ENCODE peak calls at places on chromosomes 4 and X, in nine cellular contexts. One of them, this sample, is unnamed.

GRCh38 chr4:91936301-91936700 is 367.5 kb upstream of the GRID2 start:
- DNase-seq in hepatocyte: peak; percentile 49
- DNase-seq in CD8-positive, alpha-beta memory T cell: no peak
- DNase-seq in left ventricle myocardium inferior: no peak
- DNase-seq in colonic mucosa: no peak
- DNase-seq in A549: no peak
- DNase-seq in body of pancreas: no peak
- DNase-seq in IMR-90: peak; percentile 6
- DNase-seq in lower lobe of right lung: no peak
- DNase-seq in this sample: no peak

GRCh38 chr4:40164459-40164858 is 32.4 kb upstream of the RHOH start:
- DNase-seq in lower lobe of right lung: no peak
- DNase-seq in hepatocyte: no peak
- DNase-seq in body of pancreas: no peak
- DNase-seq in left ventricle myocardium inferior: no peak
- DNase-seq in CD8-positive, alpha-beta memory T cell: no peak
- DNase-seq in A549: no peak
- DNase-seq in IMR-90: no peak
- DNase-seq in colonic mucosa: no peak
- DNase-seq in this sample: no peak

GRCh38 chr4:2781911-2782310 is 11.0 kb upstream of the SH3BP2 start:
- DNase-seq in colonic mucosa: no peak
- DNase-seq in lower lobe of right lung: peak; percentile 4
- DNase-seq in IMR-90: no peak
- DNase-seq in left ventricle myocardium inferior: no peak
- DNase-seq in body of pancreas: peak; percentile 5
- DNase-seq in CD8-positive, alpha-beta memory T cell: no peak
- DNase-seq in hepatocyte: no peak
- DNase-seq in A549: no peak
- DNase-seq in this sample: peak; percentile 13

GRCh38 chr4:15562623-15563022 is 92.5 kb downstream of the FBXL5 start:
- DNase-seq in hepatocyte: no peak
- DNase-seq in A549: no peak
- DNase-seq in colonic mucosa: no peak
- DNase-seq in CD8-positive, alpha-beta memory T cell: no peak
- DNase-seq in left ventricle myocardium inferior: no peak
- DNase-seq in body of pancreas: no peak
- DNase-seq in lower lobe of right lung: no peak
- DNase-seq in IMR-90: no peak
- DNase-seq in this sample: no peak

GRCh38 chr4:139556735-139557505 is 901 bp upstream of the SETD7 start:
- DNase-seq in IMR-90: no peak
- DNase-seq in body of pancreas: peak; percentile 65
- DNase-seq in lower lobe of right lung: peak; percentile 80
- DNase-seq in CD8-positive, alpha-beta memory T cell: peak; percentile 52
- DNase-seq in colonic mucosa: peak; percentile 79
- DNase-seq in hepatocyte: peak; percentile 67
- DNase-seq in A549: peak; percentile 64
- DNase-seq in left ventricle myocardium inferior: peak; percentile 50
- DNase-seq in this sample: peak; percentile 86

GRCh38 chr4:43886196-43886595 is 562.4 kb downstream of the KCTD8 start:
- DNase-seq in body of pancreas: no peak
- DNase-seq in hepatocyte: no peak
- DNase-seq in A549: no peak
- DNase-seq in left ventricle myocardium inferior: no peak
- DNase-seq in lower lobe of right lung: no peak
- DNase-seq in CD8-positive, alpha-beta memory T cell: no peak
- DNase-seq in colonic mucosa: no peak
- DNase-seq in IMR-90: no peak
- DNase-seq in this sample: no peak

GRCh38 chrX:100975212-100975611 is 5.7 kb downstream of the ARL13A start:
- DNase-seq in left ventricle myocardium inferior: no peak
- DNase-seq in hepatocyte: no peak
- DNase-seq in IMR-90: peak; percentile 60
- DNase-seq in lower lobe of right lung: no peak
- DNase-seq in A549: no peak
- DNase-seq in CD8-positive, alpha-beta memory T cell: no peak
- DNase-seq in colonic mucosa: no peak
- DNase-seq in body of pancreas: no peak
- DNase-seq in this sample: no peak

GRCh38 chr4:184386271-184386781 is 88.0 kb downstream of the IRF2 start:
- DNase-seq in colonic mucosa: peak; percentile 85
- DNase-seq in hepatocyte: peak; percentile 69
- DNase-seq in IMR-90: no peak
- DNase-seq in A549: no peak
- DNase-seq in body of pancreas: no peak
- DNase-seq in lower lobe of right lung: no peak
- DNase-seq in left ventricle myocardium inferior: peak; percentile 57
- DNase-seq in CD8-positive, alpha-beta memory T cell: no peak
- DNase-seq in this sample: no peak

GRCh38 chrX:109622270-109622669 is 2.7 kb downstream of the KCNE5 start:
- DNase-seq in IMR-90: no peak
- DNase-seq in A549: no peak
- DNase-seq in body of pancreas: no peak
- DNase-seq in left ventricle myocardium inferior: peak; percentile 31
- DNase-seq in lower lobe of right lung: no peak
- DNase-seq in CD8-positive, alpha-beta memory T cell: no peak
- DNase-seq in hepatocyte: no peak
- DNase-seq in colonic mucosa: no peak
- DNase-seq in this sample: no peak

GRCh38 chrX:112473654-112474053 is 206.1 kb downstream of the LHFPL1 start:
- DNase-seq in CD8-positive, alpha-beta memory T cell: no peak
- DNase-seq in A549: no peak
- DNase-seq in hepatocyte: no peak
- DNase-seq in colonic mucosa: no peak
- DNase-seq in IMR-90: no peak
- DNase-seq in left ventricle myocardium inferior: no peak
- DNase-seq in body of pancreas: no peak
- DNase-seq in lower lobe of right lung: no peak
- DNase-seq in this sample: no peak

GRCh38 chrX:39327255-39327654 is 526.0 kb downstream of the MID1IP1 start:
- DNase-seq in CD8-positive, alpha-beta memory T cell: no peak
- DNase-seq in left ventricle myocardium inferior: no peak
- DNase-seq in colonic mucosa: no peak
- DNase-seq in lower lobe of right lung: no peak
- DNase-seq in IMR-90: no peak
- DNase-seq in A549: no peak
- DNase-seq in hepatocyte: no peak
- DNase-seq in body of pancreas: no peak
- DNase-seq in this sample: no peak

GRCh38 chr4:147513051-147513450 is 32.2 kb downstream of the EDNRA start:
- DNase-seq in body of pancreas: no peak
- DNase-seq in hepatocyte: no peak
- DNase-seq in CD8-positive, alpha-beta memory T cell: no peak
- DNase-seq in left ventricle myocardium inferior: no peak
- DNase-seq in IMR-90: no peak
- DNase-seq in lower lobe of right lung: no peak
- DNase-seq in colonic mucosa: no peak
- DNase-seq in A549: no peak
- DNase-seq in this sample: no peak

GRCh38 chrX:19990225-19990518 is 689 bp downstream of the BCLAF3 start:
- DNase-seq in hepatocyte: no peak
- DNase-seq in body of pancreas: no peak
- DNase-seq in IMR-90: no peak
- DNase-seq in A549: no peak
- DNase-seq in left ventricle myocardium inferior: no peak
- DNase-seq in CD8-positive, alpha-beta memory T cell: no peak
- DNase-seq in lower lobe of right lung: no peak
- DNase-seq in colonic mucosa: peak; percentile 27
- DNase-seq in this sample: no peak

GRCh38 chrX:2609431-2610238 is 81.5 kb upstream of the CD99 start:
- DNase-seq in left ventricle myocardium inferior: no peak
- DNase-seq in lower lobe of right lung: no peak
- DNase-seq in body of pancreas: no peak
- DNase-seq in CD8-positive, alpha-beta memory T cell: no peak
- DNase-seq in IMR-90: peak; percentile 17
- DNase-seq in hepatocyte: no peak
- DNase-seq in A549: no peak
- DNase-seq in colonic mucosa: peak; percentile 36
- DNase-seq in this sample: no peak

GRCh38 chrX:13164611-13165010 is 120.2 kb upstream of the FAM9C start:
- DNase-seq in body of pancreas: no peak
- DNase-seq in A549: no peak
- DNase-seq in colonic mucosa: no peak
- DNase-seq in lower lobe of right lung: no peak
- DNase-seq in left ventricle myocardium inferior: no peak
- DNase-seq in CD8-positive, alpha-beta memory T cell: no peak
- DNase-seq in IMR-90: no peak
- DNase-seq in hepatocyte: no peak
- DNase-seq in this sample: no peak

GRCh38 chr4:80566203-80566872 is 230.8 kb downstream of the CFAP299 start:
- DNase-seq in left ventricle myocardium inferior: no peak
- DNase-seq in lower lobe of right lung: no peak
- DNase-seq in IMR-90: no peak
- DNase-seq in colonic mucosa: no peak
- DNase-seq in CD8-positive, alpha-beta memory T cell: no peak
- DNase-seq in A549: no peak
- DNase-seq in body of pancreas: no peak
- DNase-seq in hepatocyte: no peak
- DNase-seq in this sample: no peak

GRCh38 chrX:155266446-155266845 is 2.2 kb upstream of the RAB39B start:
- DNase-seq in left ventricle myocardium inferior: no peak
- DNase-seq in hepatocyte: no peak
- DNase-seq in colonic mucosa: no peak
- DNase-seq in lower lobe of right lung: no peak
- DNase-seq in A549: no peak
- DNase-seq in CD8-positive, alpha-beta memory T cell: no peak
- DNase-seq in body of pancreas: no peak
- DNase-seq in IMR-90: no peak
- DNase-seq in this sample: no peak
- H3K4me1 ChIP-seq in left ventricle myocardium inferior: peaks cover 7% of the 10 kb centered on the region
- H3K4me1 ChIP-seq in hepatocyte: no peaks in the 10 kb centered on the region
- H3K4me1 ChIP-seq in colonic mucosa: no peaks in the 10 kb centered on the region
- H3K4me1 ChIP-seq in lower lobe of right lung: no peaks in the 10 kb centered on the region
- H3K4me1 ChIP-seq in A549: peaks cover 3% of the 10 kb centered on the region
- H3K4me1 ChIP-seq in CD8-positive, alpha-beta memory T cell: peaks cover 6% of the 10 kb centered on the region
- H3K4me1 ChIP-seq in body of pancreas: peaks cover 7% of the 10 kb centered on the region
- H3K4me1 ChIP-seq in IMR-90: no peaks in the 10 kb centered on the region
- H3K4me1 ChIP-seq in this sample: no peaks in the 10 kb centered on the region

GRCh38 chr4:144584428-144584827 is 61.5 kb upstream of the HHIP start:
- DNase-seq in lower lobe of right lung: no peak
- DNase-seq in hepatocyte: no peak
- DNase-seq in IMR-90: no peak
- DNase-seq in body of pancreas: no peak
- DNase-seq in CD8-positive, alpha-beta memory T cell: no peak
- DNase-seq in left ventricle myocardium inferior: no peak
- DNase-seq in A549: no peak
- DNase-seq in colonic mucosa: no peak
- DNase-seq in this sample: no peak

GRCh38 chr4:144580421-144580820 is 65.5 kb upstream of the HHIP start:
- DNase-seq in IMR-90: no peak
- DNase-seq in lower lobe of right lung: no peak
- DNase-seq in hepatocyte: no peak
- DNase-seq in CD8-positive, alpha-beta memory T cell: no peak
- DNase-seq in A549: no peak
- DNase-seq in left ventricle myocardium inferior: no peak
- DNase-seq in colonic mucosa: no peak
- DNase-seq in body of pancreas: no peak
- DNase-seq in this sample: no peak

GRCh38 chr4:144583658-144584057 is 62.3 kb upstream of the HHIP start:
- DNase-seq in A549: peak; percentile 73
- DNase-seq in hepatocyte: no peak
- DNase-seq in CD8-positive, alpha-beta memory T cell: no peak
- DNase-seq in left ventricle myocardium inferior: no peak
- DNase-seq in body of pancreas: no peak
- DNase-seq in lower lobe of right lung: no peak
- DNase-seq in IMR-90: peak; percentile 47
- DNase-seq in colonic mucosa: no peak
- DNase-seq in this sample: no peak

GRCh38 chr4:144582105-144582850 is 63.7 kb upstream of the HHIP start:
- DNase-seq in A549: peak; percentile 61
- DNase-seq in body of pancreas: no peak
- DNase-seq in hepatocyte: no peak
- DNase-seq in IMR-90: peak; percentile 45
- DNase-seq in CD8-positive, alpha-beta memory T cell: no peak
- DNase-seq in lower lobe of right lung: no peak
- DNase-seq in colonic mucosa: no peak
- DNase-seq in left ventricle myocardium inferior: no peak
- DNase-seq in this sample: no peak

DNA sequence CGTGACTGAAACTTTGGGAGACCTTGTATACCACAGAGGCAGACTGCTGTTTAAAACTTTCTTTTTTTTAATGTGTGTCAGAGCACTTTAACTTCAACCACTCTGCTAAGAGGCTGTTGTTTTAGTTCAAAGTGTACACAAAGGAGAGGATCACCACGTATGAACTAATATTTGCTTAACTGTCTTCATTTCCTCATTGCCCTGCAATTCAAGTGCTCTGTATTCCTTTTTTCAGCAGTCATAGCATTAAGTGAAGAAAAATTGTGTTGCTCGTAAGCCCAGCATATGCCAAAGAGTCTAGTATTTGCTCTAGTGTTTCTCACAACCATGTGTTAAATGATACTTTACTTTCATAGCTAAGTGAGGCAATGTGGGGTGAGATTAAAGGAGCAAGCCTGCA is 63.0 kb upstream of the HHIP start:
- DNase-seq in hepatocyte: peak; percentile 12
- DNase-seq in lower lobe of right lung: no peak
- DNase-seq in left ventricle myocardium inferior: no peak
- DNase-seq in body of pancreas: no peak
- DNase-seq in A549: peak; percentile 81
- DNase-seq in IMR-90: peak; percentile 28
- DNase-seq in colonic mucosa: no peak
- DNase-seq in CD8-positive, alpha-beta memory T cell: no peak
- DNase-seq in this sample: no peak
- H3K4me1 ChIP-seq in hepatocyte: no peaks in the 10 kb centered on the region
- H3K4me1 ChIP-seq in lower lobe of right lung: no peaks in the 10 kb centered on the region
- H3K4me1 ChIP-seq in left ventricle myocardium inferior: no peaks in the 10 kb centered on the region
- H3K4me1 ChIP-seq in body of pancreas: no peaks in the 10 kb centered on the region
- H3K4me1 ChIP-seq in A549: peaks cover 61% of the 10 kb centered on the region
- H3K4me1 ChIP-seq in IMR-90: peaks cover 4% of the 10 kb centered on the region
- H3K4me1 ChIP-seq in colonic mucosa: no peaks in the 10 kb centered on the region
- H3K4me1 ChIP-seq in CD8-positive, alpha-beta memory T cell: no peaks in the 10 kb centered on the region
- H3K4me1 ChIP-seq in this sample: no peaks in the 10 kb centered on the region

DNA sequence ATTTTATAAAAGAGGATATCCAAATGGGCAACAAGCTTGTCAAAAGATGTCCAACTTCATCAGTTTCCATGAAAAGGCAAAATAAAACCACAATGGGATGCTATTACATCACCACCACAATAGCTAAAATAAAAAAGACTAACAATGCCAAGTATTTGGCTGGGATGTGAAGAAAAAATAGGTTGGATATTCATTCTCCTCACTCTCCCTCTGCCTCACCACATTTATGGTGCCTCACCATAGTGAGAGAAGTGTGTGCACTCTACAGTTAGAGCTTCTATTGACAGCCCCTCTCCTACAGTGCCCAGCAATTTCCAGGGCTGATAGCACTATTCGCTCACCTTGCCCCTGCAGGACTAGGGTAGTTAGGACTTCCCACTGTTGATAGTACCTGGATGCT is 25.5 kb downstream of the VEGFC start:
- DNase-seq in lower lobe of right lung: no peak
- DNase-seq in IMR-90: peak; percentile 33
- DNase-seq in hepatocyte: no peak
- DNase-seq in body of pancreas: no peak
- DNase-seq in colonic mucosa: no peak
- DNase-seq in A549: no peak
- DNase-seq in left ventricle myocardium inferior: no peak
- DNase-seq in CD8-positive, alpha-beta memory T cell: no peak
- DNase-seq in this sample: no peak
- H3K4me1 ChIP-seq in lower lobe of right lung: no peaks in the 10 kb centered on the region
- H3K4me1 ChIP-seq in IMR-90: peaks cover 11% of the 10 kb centered on the region
- H3K4me1 ChIP-seq in hepatocyte: no peaks in the 10 kb centered on the region
- H3K4me1 ChIP-seq in body of pancreas: no peaks in the 10 kb centered on the region
- H3K4me1 ChIP-seq in colonic mucosa: no peaks in the 10 kb centered on the region
- H3K4me1 ChIP-seq in A549: peaks cover 23% of the 10 kb centered on the region
- H3K4me1 ChIP-seq in left ventricle myocardium inferior: peaks cover 11% of the 10 kb centered on the region
- H3K4me1 ChIP-seq in CD8-positive, alpha-beta memory T cell: no peaks in the 10 kb centered on the region
- H3K4me1 ChIP-seq in this sample: no peaks in the 10 kb centered on the region

GRCh38 chr4:152072886-152073285 is 312.1 kb upstream of the GATB start:
- DNase-seq in colonic mucosa: no peak
- DNase-seq in left ventricle myocardium inferior: no peak
- DNase-seq in IMR-90: no peak
- DNase-seq in body of pancreas: no peak
- DNase-seq in hepatocyte: no peak
- DNase-seq in CD8-positive, alpha-beta memory T cell: no peak
- DNase-seq in lower lobe of right lung: no peak
- DNase-seq in A549: no peak
- DNase-seq in this sample: no peak
- H3K4me1 ChIP-seq in colonic mucosa: no peaks in the 10 kb centered on the region
- H3K4me1 ChIP-seq in left ventricle myocardium inferior: peaks cover 25% of the 10 kb centered on the region
- H3K4me1 ChIP-seq in IMR-90: no peaks in the 10 kb centered on the region
- H3K4me1 ChIP-seq in body of pancreas: no peaks in the 10 kb centered on the region
- H3K4me1 ChIP-seq in hepatocyte: no peaks in the 10 kb centered on the region
- H3K4me1 ChIP-seq in CD8-positive, alpha-beta memory T cell: peaks cover 25% of the 10 kb centered on the region
- H3K4me1 ChIP-seq in lower lobe of right lung: peaks cover 11% of the 10 kb centered on the region
- H3K4me1 ChIP-seq in A549: no peaks in the 10 kb centered on the region
- H3K4me1 ChIP-seq in this sample: peaks cover 8% of the 10 kb centered on the region

This sample was measured in upper lobe of right lung.